ENCODE peak calls at places on chromosomes 1 and 21, in four cellular contexts. R is left ventricle myocardium inferior, O is GM06990, S is fibroblast of mammary gland. A is an unnamed sample.

GRCh38 chr1:172727956-172728603 is 69.2 kb downstream of the FASLG start:
- DNase-seq in R (no peak), O (no peak), S (peak), A (no peak)

GRCh38 chr1:53145942-53146708 is 3.7 kb upstream of the SLC1A7 start:
- DNase-seq in R (peak), O (no peak), S (peak), A (no peak)

GRCh38 chr1:5744342-5744741 is 247.9 kb downstream of the NPHP4 start:
- DNase-seq in R (no peak), O (no peak), S (no peak), A (no peak)

GRCh38 chr1:108881369-108881768 is 4.6 kb downstream of the GPSM2 start:
- DNase-seq in R (no peak), O (no peak), S (peak), A (no peak)

GRCh38 chr1:204384636-204385354 is 25.1 kb upstream of the PLEKHA6 start:
- DNase-seq in R (peak), O (no peak), S (peak), A (no peak)

GRCh38 chr21:25708467-25709065 is 26.1 kb downstream of the ATP5PF start:
- DNase-seq in R (no peak), O (no peak), S (peak), A (peak)

GRCh38 chr21:42840411-42841155 is 38.8 kb downstream of the WDR4 start:
- DNase-seq in R (peak), O (no peak), S (no peak), A (no peak)

GRCh38 chr1:81801032-81801833 is 499 bp downstream of the ADGRL2 start:
- DNase-seq in R (peak), O (peak), S (peak), A (peak)

GRCh38 chr1:55052221-55053142 is 13.1 kb downstream of the PCSK9 start:
- DNase-seq in R (peak), O (no peak), S (no peak), A (no peak)

GRCh38 chr1:202656951-202657646 is 53.2 kb downstream of the SYT2 start:
- DNase-seq in R (no peak), O (no peak), S (peak), A (no peak)

GRCh38 chr1:47681735-47682134 is 243.9 kb downstream of the FOXD2 start:
- DNase-seq in R (no peak), O (no peak), S (no peak), A (no peak)

GRCh38 chr1:168321945-168322344 is 41.3 kb downstream of the TBX19 start:
- DNase-seq in R (no peak), O (no peak), S (peak), A (peak)

GRCh38 chr1:198175418-198176170 is 18.8 kb downstream of the NEK7 start:
- DNase-seq in R (no peak), O (peak), S (peak), A (no peak)

GRCh38 chr1:34681481-34682451 is 73.1 kb upstream of the GJB5 start:
- DNase-seq in R (no peak), O (no peak), S (peak), A (peak)

GRCh38 chr1:167263784-167264464 is 43.2 kb downstream of the POU2F1 start:
- DNase-seq in R (no peak), O (no peak), S (no peak), A (no peak)

GRCh38 chr1:242477944-242478343 is 46.6 kb downstream of the PLD5 start:
- DNase-seq in R (no peak), O (no peak), S (no peak), A (no peak)

GRCh38 chr1:186337554-186337953 is 37.5 kb downstream of the TPR start:
- DNase-seq in R (no peak), O (no peak), S (no peak), A (no peak)

GRCh38 chr1:6870571-6870970 is 85.3 kb downstream of the CAMTA1 start:
- DNase-seq in R (no peak), O (no peak), S (no peak), A (no peak)

GRCh38 chr1:181675625-181676024 is 192.3 kb downstream of the CACNA1E start:
- DNase-seq in R (no peak), O (no peak), S (no peak), A (no peak)

GRCh38 chr1:223838125-223838854 is 7.5 kb downstream of the TP53BP2 start:
- DNase-seq in R (no peak), O (no peak), S (no peak), A (no peak)

GRCh38 chr1:26280333-26281042 is 602 bp downstream of the SH3BGRL3 start:
- DNase-seq in R (no peak), O (no peak), S (peak), A (peak)

GRCh38 chr1:162371611-162372010 is 5.0 kb downstream of the SPATA46 start:
- DNase-seq in R (no peak), O (no peak), S (no peak), A (no peak)

GRCh38 chr1:229989591-229990248 is 77.3 kb upstream of the GALNT2 start:
- DNase-seq in R (no peak), O (no peak), S (no peak), A (no peak)

GRCh38 chr1:19657511-19657910 is 7.2 kb upstream of the HTR6 start:
- DNase-seq in R (no peak), O (no peak), S (no peak), A (no peak)

GRCh38 chr21:20187028-20187427 is 811.2 kb upstream of the NCAM2 start:
- DNase-seq in R (no peak), O (no peak), S (no peak), A (no peak)

GRCh38 chr1:220999872-221000863 is 120.9 kb downstream of the HLX start:
- DNase-seq in R (no peak), O (no peak), S (peak), A (no peak)

GRCh38 chr1:4778056-4778455 is 123.6 kb downstream of the AJAP1 start:
- DNase-seq in R (no peak), O (no peak), S (no peak), A (no peak)

DNA sequence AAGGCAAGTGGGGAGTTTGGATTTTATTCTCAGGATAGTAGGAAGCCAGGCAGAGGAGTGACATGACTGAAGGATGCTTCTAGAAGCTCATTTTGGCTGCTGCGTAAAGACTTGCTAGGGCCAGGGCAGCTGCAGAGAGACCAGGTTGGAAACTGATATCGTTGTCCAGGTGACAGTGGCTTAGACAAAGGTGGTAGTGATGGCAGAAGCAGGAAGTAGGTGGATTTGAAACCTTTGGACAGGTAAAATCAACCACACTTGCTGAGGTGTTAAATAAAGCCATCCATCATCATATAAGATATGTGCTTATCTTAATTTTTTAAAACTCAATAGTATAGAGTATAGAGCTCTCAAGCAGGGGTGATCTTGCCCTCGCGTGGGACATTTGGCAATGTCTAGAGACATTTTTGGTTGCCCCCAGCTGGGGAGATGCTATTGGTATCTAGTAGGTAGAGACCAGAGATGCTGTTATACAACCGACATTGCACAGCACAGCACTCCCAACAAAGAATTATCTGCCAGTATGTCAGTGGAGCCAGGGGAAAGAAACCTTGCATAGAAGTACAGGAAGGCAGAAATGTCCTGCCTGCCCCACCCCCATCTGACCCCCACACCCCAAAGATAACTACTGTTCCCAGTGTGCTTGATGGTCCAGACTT is 31.0 kb downstream of the TMEM51 start:
- DNase-seq in R (no peak), O (no peak), S (no peak), A (no peak)
- TF ChIP-seq CTCF in R (no peak), O (no peak), S (no peak), A (no peak)

GRCh38 chr1:40182956-40183710 is 21.9 kb downstream of the RLF start:
- DNase-seq in R (no peak), O (no peak), S (peak), A (no peak)
- TF ChIP-seq CTCF in R (peak), O (peak), S (peak), A (peak)

GRCh38 chr21:38788275-38788911 is 17.3 kb upstream of the ETS2 start:
- DNase-seq in R (no peak), O (no peak), S (no peak), A (no peak)

GRCh38 chr21:38787461-38788274 is 18.1 kb upstream of the ETS2 start:
- DNase-seq in R (no peak), O (peak), S (peak), A (no peak)

GRCh38 chr21:38790961-38791360 is 14.8 kb upstream of the ETS2 start:
- DNase-seq in R (no peak), O (no peak), S (no peak), A (no peak)

GRCh38 chr21:38789275-38789674 is 16.5 kb upstream of the ETS2 start:
- DNase-seq in R (no peak), O (no peak), S (no peak), A (no peak)

DNA sequence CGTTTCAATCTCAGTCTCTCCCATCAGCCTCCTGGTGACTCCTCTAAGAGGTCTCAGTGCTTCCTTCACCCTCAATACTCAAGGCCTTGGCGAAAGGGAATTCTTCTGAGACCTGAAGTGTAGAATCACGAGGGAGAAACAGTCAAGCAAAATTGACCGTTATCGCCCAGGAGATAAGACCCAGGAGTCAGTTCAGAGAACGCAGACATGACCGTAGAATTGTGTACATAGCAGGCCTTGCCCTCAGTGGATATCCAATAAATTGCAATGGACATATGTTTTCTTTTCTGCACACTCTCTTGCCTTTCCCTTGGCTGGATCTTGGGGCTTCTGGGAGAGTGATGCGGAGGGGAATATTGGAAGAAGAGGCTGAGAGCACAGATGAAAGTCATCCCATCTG is 15.7 kb upstream of the ETS2 start:
- DNase-seq in R (no peak), O (no peak), S (no peak), A (no peak)
- TF ChIP-seq CTCF in R (no peak), O (no peak), S (no peak), A (no peak)

GRCh38 chr1:212586429-212587303 is 21.9 kb upstream of the ATF3 start:
- DNase-seq in R (no peak), O (peak), S (no peak), A (peak)

GRCh38 chr1:212589434-212589833 is 19.1 kb upstream of the ATF3 start:
- DNase-seq in R (no peak), O (no peak), S (no peak), A (no peak)

GRCh38 chr1:212587304-212588136 is 21.0 kb upstream of the ATF3 start:
- DNase-seq in R (no peak), O (no peak), S (peak), A (no peak)

GRCh38 chr1:212585210-212585609 is 23.4 kb upstream of the ATF3 start:
- DNase-seq in R (no peak), O (no peak), S (no peak), A (no peak)

DNA sequence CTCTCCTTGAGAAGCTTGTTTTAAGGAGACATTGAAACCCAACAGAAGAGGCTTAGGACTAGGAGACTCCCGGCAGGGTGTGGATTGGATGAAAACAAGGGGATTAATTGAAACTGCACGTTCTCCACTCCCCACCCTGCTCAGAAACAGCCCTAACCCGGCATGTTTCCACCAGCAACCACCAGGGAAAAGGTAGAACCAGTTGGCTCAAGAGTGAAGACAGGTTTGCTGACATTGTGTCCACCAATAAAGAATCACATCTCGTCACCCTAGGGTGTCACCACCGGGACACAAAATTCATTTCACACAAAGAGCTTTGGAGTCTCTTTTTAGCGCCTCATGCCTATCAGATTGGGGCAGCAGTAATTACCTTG is 20.4 kb upstream of the ATF3 start:
- DNase-seq in R (no peak), O (no peak), S (no peak), A (no peak)
- TF ChIP-seq CTCF in R (no peak), O (no peak), S (no peak), A (no peak)

DNA sequence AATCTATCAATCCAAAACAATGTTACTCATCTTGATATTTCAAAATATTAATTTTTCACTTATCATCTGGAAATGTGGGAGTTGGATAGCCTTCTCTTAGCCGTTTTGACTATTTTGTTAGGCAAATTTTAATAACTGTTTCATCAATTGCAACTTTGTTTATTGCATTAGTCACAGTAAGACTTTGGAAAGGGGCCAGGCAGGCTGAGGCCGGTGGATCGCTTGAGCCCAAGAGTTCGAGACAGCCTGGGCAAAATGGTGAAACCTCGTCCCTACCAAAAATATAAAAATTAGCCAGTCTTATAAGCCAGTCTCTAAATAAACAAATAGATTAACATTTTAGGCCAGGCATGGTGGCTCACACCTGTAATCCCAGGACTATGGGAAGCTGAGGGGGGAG is 113.0 kb upstream of the NR5A2 start:
- DNase-seq in R (no peak), O (no peak), S (peak), A (no peak)
- TF ChIP-seq CTCF in R (no peak), O (no peak), S (no peak), A (no peak)

GRCh38 chr1:234089396-234089795 is 184.9 kb downstream of the SLC35F3 start:
- DNase-seq in R (no peak), O (no peak), S (no peak), A (no peak)
- TF ChIP-seq CTCF in R (no peak), O (peak), S (no peak), A (peak)

GRCh38 chr1:155596864-155597263 is 13.2 kb upstream of the MSTO1 start:
- DNase-seq in R (no peak), O (no peak), S (no peak), A (no peak)

GRCh38 chr1:155598842-155599331 is 11.1 kb upstream of the MSTO1 start:
- DNase-seq in R (no peak), O (no peak), S (peak), A (no peak)
- TF ChIP-seq CTCF in R (no peak), O (no peak), S (peak), A (no peak)

GRCh38 chr1:104801344-104801743 is 1051.6 kb downstream of the AMY1C start:
- DNase-seq in R (no peak), O (no peak), S (no peak), A (no peak)
- TF ChIP-seq CTCF in R (no peak), O (no peak), S (no peak), A (no peak)

GRCh38 chr1:155227261-155228095 is 19.0 kb downstream of the MTX1 start:
- DNase-seq in R (peak), O (peak), S (peak), A (peak)
- TF ChIP-seq CTCF in R (no peak), O (no peak), S (no peak), A (peak)

GRCh38 chr1:61851235-61851634 is 109.0 kb downstream of the PATJ start:
- DNase-seq in R (no peak), O (no peak), S (no peak), A (no peak)

GRCh38 chr1:61851849-61852692 is 109.8 kb downstream of the PATJ start:
- DNase-seq in R (no peak), O (no peak), S (peak), A (peak)

GRCh38 chr1:61852693-61853060 is 110.4 kb downstream of the PATJ start:
- DNase-seq in R (no peak), O (no peak), S (no peak), A (no peak)

DNA sequence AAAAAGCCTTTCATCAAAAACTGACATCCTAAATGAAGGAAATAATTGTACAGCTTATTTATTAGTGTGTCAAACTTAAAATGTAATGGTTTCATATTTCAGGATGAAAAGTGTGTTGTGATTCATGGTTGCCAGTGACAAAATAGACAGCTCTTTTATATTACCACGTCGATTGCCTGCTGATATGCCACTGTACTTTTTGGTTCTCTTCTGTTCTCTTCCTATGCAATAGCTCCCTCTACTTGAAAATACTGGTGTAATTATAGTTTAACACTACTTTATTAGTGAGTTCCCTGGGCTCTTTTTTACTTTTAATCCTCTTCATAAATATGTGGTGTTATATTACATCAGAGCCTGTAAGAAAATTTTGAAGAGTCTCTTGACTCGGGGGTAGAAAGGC is 111.3 kb downstream of the PATJ start:
- DNase-seq in R (no peak), O (no peak), S (peak), A (no peak)
- TF ChIP-seq CTCF in R (peak), O (no peak), S (peak), A (no peak)

A was measured in GM13977.